ENCODE peak calls at places on chromosomes 3 and 15, in nine cellular contexts. I is prostate gland; S is RPMI7951; H is activated CD4-positive, alpha-beta T cell treated with anti-CD3 and anti-CD28 coated beads, Interleukin-2, amount 50 U/mL, for 1 hour; D is stimulated activated CD4-positive, alpha-beta T cell treated with anti-CD3 and anti-CD28 coated beads, Interleukin-12 subunit alpha, Interleukin-12 subunit beta, amount 100 ng/mL, for 4 hours; T is retina; B is GM19239; V is ureter; Q is astrocyte. K is an unnamed sample.
A peak's percentile ranks its signal among the peaks of the same experiment; 100 is the strongest.

GRCh38 chr3:32733631-32734229 is 48.7 kb downstream of the CNOT10 start:
- DNase-seq in I (no peak), S (peak; percentile 37), H (no peak), D (no peak), T (peak; percentile 27), B (peak; percentile 12), V (no peak), Q (peak; percentile 19), K (no peak)

GRCh38 chr3:105866656-105867653 is 1.9 kb downstream of the CBLB start:
- DNase-seq in I (no peak), S (peak; percentile 28), H (peak; percentile 17), D (no peak), T (no peak), B (peak; percentile 25), V (no peak), Q (peak; percentile 56), K (no peak)

GRCh38 chr3:42846682-42847522 is 28.8 kb downstream of the CYP8B1 start:
- DNase-seq in I (no peak), S (no peak), H (no peak), D (no peak), T (no peak), B (peak; percentile 16), V (no peak), Q (no peak), K (no peak)

GRCh38 chr3:159189994-159190669 is 388.3 kb downstream of the MFSD1 start:
- DNase-seq in I (no peak), S (peak; percentile 93), H (no peak), D (no peak), T (no peak), B (no peak), V (no peak), Q (peak; percentile 93), K (no peak)

GRCh38 chr3:108388136-108389132 is 92.1 kb downstream of the HHLA2 start:
- DNase-seq in I (no peak), S (no peak), H (no peak), D (no peak), T (peak; percentile 63), B (no peak), V (no peak), Q (peak; percentile 64), K (no peak)

GRCh38 chr3:73765878-73766564 is 141.3 kb upstream of the PDZRN3 start:
- DNase-seq in I (no peak), S (peak; percentile 58), H (no peak), D (no peak), T (peak; percentile 44), B (no peak), V (no peak), Q (peak; percentile 18), K (no peak)

GRCh38 chr3:196712514-196713413 is 587 bp downstream of the PIGX start:
- DNase-seq in I (peak; percentile 52), S (peak; percentile 57), H (peak; percentile 65), D (peak; percentile 70), T (peak; percentile 84), B (no peak), V (peak; percentile 54), Q (peak; percentile 51), K (no peak)

GRCh38 chr15:62816342-62817059 is 226.0 kb upstream of the TPM1 start:
- DNase-seq in I (no peak), S (no peak), H (no peak), D (no peak), T (no peak), B (no peak), V (no peak), Q (peak; percentile 32), K (no peak)

GRCh38 chr3:41943444-41943843 is 18.5 kb downstream of the ULK4 start:
- DNase-seq in I (no peak), S (no peak), H (no peak), D (no peak), T (no peak), B (no peak), V (no peak), Q (no peak), K (no peak)

GRCh38 chr15:89472785-89473256 is 23.6 kb downstream of the RHCG start:
- DNase-seq in I (no peak), S (peak; percentile 35), H (peak; percentile 18), D (peak; percentile 17), T (peak; percentile 86), B (peak; percentile 78), V (no peak), Q (peak; percentile 8), K (no peak)

GRCh38 chr15:85743392-85744045 is 51.2 kb downstream of the KLHL25 start:
- DNase-seq in I (no peak), S (no peak), H (no peak), D (no peak), T (no peak), B (no peak), V (peak; percentile 37), Q (no peak), K (no peak)

GRCh38 chr3:132034486-132035464 is at the start of gene CPNE4:
- DNase-seq in I (peak; percentile 82), S (peak; percentile 58), H (peak; percentile 60), D (peak; percentile 57), T (peak; percentile 96), B (peak; percentile 69), V (peak; percentile 80), Q (peak; percentile 21), K (peak; percentile 77)

GRCh38 chr15:33801954-33802353 is 166.3 kb upstream of the CHRM5 start:
- DNase-seq in I (no peak), S (peak; percentile 42), H (no peak), D (no peak), T (no peak), B (no peak), V (no peak), Q (no peak), K (peak; percentile 1)

GRCh38 chr3:140363801-140364200 is 314.1 kb upstream of the TRIM42 start:
- DNase-seq in I (no peak), S (no peak), H (no peak), D (no peak), T (no peak), B (no peak), V (no peak), Q (no peak), K (no peak)

GRCh38 chr3:72171946-72172345 is 387.0 kb upstream of the PROK2 start:
- DNase-seq in I (no peak), S (no peak), H (no peak), D (no peak), T (no peak), B (no peak), V (no peak), Q (peak; percentile 8), K (no peak)

GRCh38 chr3:139774570-139775302 is 97.0 kb upstream of the NMNAT3 start:
- DNase-seq in I (no peak), S (peak; percentile 91), H (no peak), D (no peak), T (peak; percentile 79), B (no peak), V (no peak), Q (peak; percentile 87), K (no peak)

GRCh38 chr3:100882571-100882981 is 110.6 kb downstream of the ABI3BP start:
- DNase-seq in I (no peak), S (no peak), H (no peak), D (no peak), T (no peak), B (no peak), V (no peak), Q (peak; percentile 25), K (no peak)

GRCh38 chr3:152176998-152177397 is 91.7 kb upstream of the MBNL1 start:
- DNase-seq in I (no peak), S (no peak), H (no peak), D (no peak), T (no peak), B (no peak), V (no peak), Q (peak; percentile 21), K (no peak)

GRCh38 chr3:9750556-9751411 is 1.0 kb downstream of the OGG1 start:
- DNase-seq in I (no peak), S (peak; percentile 52), H (no peak), D (no peak), T (peak; percentile 29), B (no peak), V (no peak), Q (peak; percentile 24), K (no peak)

GRCh38 chr3:64108784-64109317 is 85.6 kb upstream of the PSMD6 start:
- DNase-seq in I (no peak), S (no peak), H (no peak), D (no peak), T (peak; percentile 16), B (no peak), V (no peak), Q (no peak), K (no peak)

GRCh38 chr15:31212286-31212685 is 110.8 kb upstream of the TRPM1 start:
- DNase-seq in I (no peak), S (no peak), H (no peak), D (no peak), T (no peak), B (no peak), V (no peak), Q (no peak), K (no peak)

GRCh38 chr3:55471522-55472280 is 15.4 kb downstream of the WNT5A start:
- DNase-seq in I (no peak), S (peak; percentile 65), H (no peak), D (no peak), T (no peak), B (no peak), V (no peak), Q (no peak), K (no peak)

GRCh38 chr15:63514533-63514943 is 10.1 kb downstream of the USP3 start:
- DNase-seq in I (no peak), S (peak; percentile 36), H (no peak), D (no peak), T (no peak), B (no peak), V (no peak), Q (peak; percentile 71), K (no peak)

GRCh38 chr3:14440531-14441239 is 38.3 kb downstream of the SLC6A6 start:
- DNase-seq in I (no peak), S (peak; percentile 56), H (no peak), D (no peak), T (peak; percentile 66), B (no peak), V (no peak), Q (no peak), K (no peak)

GRCh38 chr15:88391006-88391405 is 76.2 kb downstream of the MRPL46 start:
- DNase-seq in I (no peak), S (peak; percentile 54), H (no peak), D (no peak), T (no peak), B (no peak), V (no peak), Q (no peak), K (no peak)

GRCh38 chr15:93017521-93017920 is 71.5 kb downstream of the RGMA start:
- DNase-seq in I (no peak), S (no peak), H (no peak), D (no peak), T (no peak), B (no peak), V (no peak), Q (no peak), K (no peak)

GRCh38 chr15:85137507-85138175 is 156.0 kb downstream of the PDE8A start:
- DNase-seq in I (no peak), S (no peak), H (no peak), D (no peak), T (peak; percentile 32), B (no peak), V (no peak), Q (no peak), K (no peak)

GRCh38 chr15:101187820-101188516 is 63.9 kb downstream of the CHSY1 start:
- DNase-seq in I (no peak), S (peak; percentile 96), H (no peak), D (no peak), T (no peak), B (no peak), V (no peak), Q (peak; percentile 99), K (no peak)

GRCh38 chr3:137121704-137122314 is 164.0 kb downstream of the IL20RB start:
- DNase-seq in I (no peak), S (peak; percentile 43), H (no peak), D (peak; percentile 6), T (peak; percentile 42), B (peak; percentile 9), V (no peak), Q (peak; percentile 14), K (peak; percentile 8)

GRCh38 chr3:14521611-14522010 is 18.5 kb downstream of the GRIP2 start:
- DNase-seq in I (no peak), S (no peak), H (no peak), D (no peak), T (no peak), B (no peak), V (no peak), Q (no peak), K (no peak)

GRCh38 chr15:69156726-69157381 is 3.6 kb upstream of the GLCE start:
- DNase-seq in I (no peak), S (no peak), H (no peak), D (no peak), T (peak; percentile 43), B (no peak), V (no peak), Q (no peak), K (no peak)